ENCODE peak calls at places on chromosomes 6 and 20, in ten cellular contexts. One of them, this sample, is unnamed.

GRCh38 chr6:13407709-13408695 is 79.4 kb downstream of the GFOD1 start:
- DNase-seq in cardiac muscle cell: no peak
- DNase-seq in AG10803: peak
- DNase-seq in fibroblast of mammary gland: peak
- DNase-seq in psoas muscle: no peak
- DNase-seq in coronary artery: no peak
- DNase-seq in stomach: peak
- DNase-seq in cardiac fibroblast: peak
- DNase-seq in kidney: no peak
- DNase-seq in naive thymus-derived CD4-positive, alpha-beta T cell: no peak
- DNase-seq in this sample: peak

GRCh38 chr6:162151050-162151658 is 576.4 kb downstream of the PRKN start:
- DNase-seq in cardiac muscle cell: no peak
- DNase-seq in AG10803: peak
- DNase-seq in fibroblast of mammary gland: peak
- DNase-seq in psoas muscle: peak
- DNase-seq in coronary artery: no peak
- DNase-seq in stomach: no peak
- DNase-seq in cardiac fibroblast: peak
- DNase-seq in kidney: no peak
- DNase-seq in naive thymus-derived CD4-positive, alpha-beta T cell: no peak
- DNase-seq in this sample: peak

GRCh38 chr6:64252256-64252655 is 616.7 kb downstream of the PHF3 start:
- DNase-seq in cardiac muscle cell: no peak
- DNase-seq in AG10803: no peak
- DNase-seq in fibroblast of mammary gland: no peak
- DNase-seq in psoas muscle: no peak
- DNase-seq in coronary artery: no peak
- DNase-seq in stomach: no peak
- DNase-seq in cardiac fibroblast: no peak
- DNase-seq in kidney: no peak
- DNase-seq in naive thymus-derived CD4-positive, alpha-beta T cell: no peak
- DNase-seq in this sample: no peak

GRCh38 chr6:128327890-128328289 is 192.5 kb downstream of the PTPRK start:
- DNase-seq in cardiac muscle cell: peak
- DNase-seq in AG10803: peak
- DNase-seq in fibroblast of mammary gland: peak
- DNase-seq in psoas muscle: no peak
- DNase-seq in coronary artery: no peak
- DNase-seq in stomach: no peak
- DNase-seq in cardiac fibroblast: peak
- DNase-seq in kidney: no peak
- DNase-seq in naive thymus-derived CD4-positive, alpha-beta T cell: peak
- DNase-seq in this sample: no peak

GRCh38 chr6:36029464-36029863 is 1.9 kb downstream of the MAPK14 start:
- DNase-seq in cardiac muscle cell: no peak
- DNase-seq in AG10803: peak
- DNase-seq in fibroblast of mammary gland: peak
- DNase-seq in psoas muscle: no peak
- DNase-seq in coronary artery: no peak
- DNase-seq in stomach: no peak
- DNase-seq in cardiac fibroblast: peak
- DNase-seq in kidney: no peak
- DNase-seq in naive thymus-derived CD4-positive, alpha-beta T cell: no peak
- DNase-seq in this sample: peak

GRCh38 chr20:22904905-22905304 is 130.2 kb upstream of the SSTR4 start:
- DNase-seq in cardiac muscle cell: no peak
- DNase-seq in AG10803: no peak
- DNase-seq in fibroblast of mammary gland: peak
- DNase-seq in psoas muscle: no peak
- DNase-seq in coronary artery: no peak
- DNase-seq in stomach: no peak
- DNase-seq in cardiac fibroblast: no peak
- DNase-seq in kidney: no peak
- DNase-seq in naive thymus-derived CD4-positive, alpha-beta T cell: no peak
- DNase-seq in this sample: no peak

GRCh38 chr6:161374971-161375873 is 101.4 kb upstream of the AGPAT4 start:
- DNase-seq in cardiac muscle cell: peak
- DNase-seq in AG10803: peak
- DNase-seq in fibroblast of mammary gland: peak
- DNase-seq in psoas muscle: peak
- DNase-seq in coronary artery: no peak
- DNase-seq in stomach: peak
- DNase-seq in cardiac fibroblast: peak
- DNase-seq in kidney: peak
- DNase-seq in naive thymus-derived CD4-positive, alpha-beta T cell: no peak
- DNase-seq in this sample: peak

GRCh38 chr6:126811307-126811706 is 307.2 kb upstream of the RSPO3 start:
- DNase-seq in cardiac muscle cell: no peak
- DNase-seq in AG10803: peak
- DNase-seq in fibroblast of mammary gland: peak
- DNase-seq in psoas muscle: no peak
- DNase-seq in coronary artery: no peak
- DNase-seq in stomach: no peak
- DNase-seq in cardiac fibroblast: peak
- DNase-seq in kidney: no peak
- DNase-seq in naive thymus-derived CD4-positive, alpha-beta T cell: no peak
- DNase-seq in this sample: peak

GRCh38 chr6:3822747-3823445 is 26.3 kb upstream of the FAM50B start:
- DNase-seq in cardiac muscle cell: no peak
- DNase-seq in AG10803: peak
- DNase-seq in fibroblast of mammary gland: peak
- DNase-seq in psoas muscle: no peak
- DNase-seq in coronary artery: no peak
- DNase-seq in stomach: peak
- DNase-seq in cardiac fibroblast: peak
- DNase-seq in kidney: no peak
- DNase-seq in naive thymus-derived CD4-positive, alpha-beta T cell: no peak
- DNase-seq in this sample: no peak

DNA sequence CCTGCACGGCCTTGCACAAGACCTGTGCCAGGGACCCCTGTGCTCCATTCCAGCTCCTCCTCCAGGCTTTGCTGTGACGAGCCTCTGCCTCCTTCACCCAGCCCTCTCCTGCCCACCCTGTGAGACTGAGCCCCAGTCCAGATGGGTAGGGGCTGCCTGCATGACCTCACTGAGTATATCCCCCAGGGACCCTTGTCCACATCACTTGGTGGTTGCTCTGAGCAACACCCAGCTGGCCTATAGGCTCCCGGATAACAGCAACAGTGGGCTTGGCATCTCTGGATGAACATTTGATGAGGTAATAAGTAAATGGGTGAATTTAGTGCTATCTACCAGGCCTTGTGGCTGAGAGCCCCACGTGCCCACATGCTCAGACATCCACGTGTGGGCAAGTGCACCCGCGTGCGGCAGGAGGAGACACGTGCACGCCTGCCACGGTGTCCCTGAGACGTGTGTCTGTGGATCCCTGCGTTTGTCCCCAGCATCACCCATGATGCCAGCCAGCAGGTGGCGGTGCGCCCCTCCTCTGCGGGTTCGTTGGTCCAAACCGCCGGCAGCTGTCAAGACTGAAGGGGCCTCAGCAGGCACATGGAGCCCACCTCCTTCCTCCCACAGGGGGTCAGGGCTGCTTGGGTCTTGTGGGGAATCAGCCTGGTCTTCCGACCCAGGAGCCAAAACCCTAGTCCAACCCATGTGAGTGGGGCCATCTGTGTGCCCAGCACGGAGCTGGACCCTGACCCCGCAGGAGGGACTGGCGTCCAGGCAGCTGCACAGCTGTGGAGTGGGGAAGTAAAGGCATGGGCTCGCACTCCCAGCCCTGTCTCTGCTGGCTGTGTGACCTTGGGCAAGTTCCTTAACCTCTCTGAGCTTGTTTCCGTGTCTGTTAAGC is 45.9 kb downstream of the FGD2 start:
- DNase-seq in cardiac muscle cell: peak
- DNase-seq in AG10803: peak
- DNase-seq in fibroblast of mammary gland: peak
- DNase-seq in psoas muscle: peak
- DNase-seq in coronary artery: peak
- DNase-seq in stomach: peak
- DNase-seq in cardiac fibroblast: peak
- DNase-seq in kidney: peak
- DNase-seq in naive thymus-derived CD4-positive, alpha-beta T cell: peak
- DNase-seq in this sample: peak
- H3K4me3 ChIP-seq in cardiac muscle cell: no peak
- H3K4me3 ChIP-seq in AG10803: no peak
- H3K4me3 ChIP-seq in fibroblast of mammary gland: no peak
- H3K4me3 ChIP-seq in psoas muscle: no peak
- H3K4me3 ChIP-seq in coronary artery: peak
- H3K4me3 ChIP-seq in stomach: no peak
- H3K4me3 ChIP-seq in cardiac fibroblast: no peak
- H3K4me3 ChIP-seq in kidney: no peak
- H3K4me3 ChIP-seq in naive thymus-derived CD4-positive, alpha-beta T cell: peak
- H3K4me3 ChIP-seq in this sample: no peak

GRCh38 chr6:26415791-26416190 is 13.7 kb downstream of the BTN3A1 start:
- DNase-seq in cardiac muscle cell: no peak
- DNase-seq in AG10803: no peak
- DNase-seq in fibroblast of mammary gland: peak
- DNase-seq in psoas muscle: no peak
- DNase-seq in coronary artery: no peak
- DNase-seq in stomach: no peak
- DNase-seq in cardiac fibroblast: no peak
- DNase-seq in kidney: no peak
- DNase-seq in naive thymus-derived CD4-positive, alpha-beta T cell: no peak
- DNase-seq in this sample: no peak

GRCh38 chr6:26421259-26422144 is 18.8 kb upstream of the BTN3A3 start:
- DNase-seq in cardiac muscle cell: peak
- DNase-seq in AG10803: peak
- DNase-seq in fibroblast of mammary gland: peak
- DNase-seq in psoas muscle: peak
- DNase-seq in coronary artery: peak
- DNase-seq in stomach: peak
- DNase-seq in cardiac fibroblast: peak
- DNase-seq in kidney: peak
- DNase-seq in naive thymus-derived CD4-positive, alpha-beta T cell: peak
- DNase-seq in this sample: peak

GRCh38 chr6:26422329-26422728 is 18.0 kb upstream of the BTN3A3 start:
- DNase-seq in cardiac muscle cell: no peak
- DNase-seq in AG10803: no peak
- DNase-seq in fibroblast of mammary gland: no peak
- DNase-seq in psoas muscle: no peak
- DNase-seq in coronary artery: no peak
- DNase-seq in stomach: no peak
- DNase-seq in cardiac fibroblast: no peak
- DNase-seq in kidney: no peak
- DNase-seq in naive thymus-derived CD4-positive, alpha-beta T cell: no peak
- DNase-seq in this sample: no peak

GRCh38 chr6:26416288-26416687 is 14.2 kb downstream of the BTN3A1 start:
- DNase-seq in cardiac muscle cell: no peak
- DNase-seq in AG10803: no peak
- DNase-seq in fibroblast of mammary gland: no peak
- DNase-seq in psoas muscle: no peak
- DNase-seq in coronary artery: no peak
- DNase-seq in stomach: no peak
- DNase-seq in cardiac fibroblast: no peak
- DNase-seq in kidney: no peak
- DNase-seq in naive thymus-derived CD4-positive, alpha-beta T cell: no peak
- DNase-seq in this sample: no peak

GRCh38 chr6:26420607-26421235 is 18.6 kb downstream of the BTN3A1 start:
- DNase-seq in cardiac muscle cell: peak
- DNase-seq in AG10803: peak
- DNase-seq in fibroblast of mammary gland: peak
- DNase-seq in psoas muscle: no peak
- DNase-seq in coronary artery: no peak
- DNase-seq in stomach: no peak
- DNase-seq in cardiac fibroblast: peak
- DNase-seq in kidney: no peak
- DNase-seq in naive thymus-derived CD4-positive, alpha-beta T cell: peak
- DNase-seq in this sample: peak
- H3K4me3 ChIP-seq in cardiac muscle cell: peak
- H3K4me3 ChIP-seq in AG10803: peak
- H3K4me3 ChIP-seq in fibroblast of mammary gland: peak
- H3K4me3 ChIP-seq in psoas muscle: peak
- H3K4me3 ChIP-seq in coronary artery: peak
- H3K4me3 ChIP-seq in stomach: peak
- H3K4me3 ChIP-seq in cardiac fibroblast: no peak
- H3K4me3 ChIP-seq in kidney: peak
- H3K4me3 ChIP-seq in naive thymus-derived CD4-positive, alpha-beta T cell: peak
- H3K4me3 ChIP-seq in this sample: peak

GRCh38 chr6:149751239-149751638 is 1.7 kb downstream of the PCMT1 start:
- DNase-seq in cardiac muscle cell: no peak
- DNase-seq in AG10803: no peak
- DNase-seq in fibroblast of mammary gland: no peak
- DNase-seq in psoas muscle: no peak
- DNase-seq in coronary artery: no peak
- DNase-seq in stomach: no peak
- DNase-seq in cardiac fibroblast: no peak
- DNase-seq in kidney: no peak
- DNase-seq in naive thymus-derived CD4-positive, alpha-beta T cell: no peak
- DNase-seq in this sample: no peak
- H3K4me3 ChIP-seq in cardiac muscle cell: no peak
- H3K4me3 ChIP-seq in AG10803: peak
- H3K4me3 ChIP-seq in fibroblast of mammary gland: peak
- H3K4me3 ChIP-seq in psoas muscle: peak
- H3K4me3 ChIP-seq in coronary artery: no peak
- H3K4me3 ChIP-seq in stomach: no peak
- H3K4me3 ChIP-seq in cardiac fibroblast: no peak
- H3K4me3 ChIP-seq in kidney: no peak
- H3K4me3 ChIP-seq in naive thymus-derived CD4-positive, alpha-beta T cell: no peak
- H3K4me3 ChIP-seq in this sample: no peak

GRCh38 chr20:50115591-50116367 is 2.8 kb upstream of the UBE2V1 start:
- DNase-seq in cardiac muscle cell: peak
- DNase-seq in AG10803: peak
- DNase-seq in fibroblast of mammary gland: peak
- DNase-seq in psoas muscle: peak
- DNase-seq in coronary artery: peak
- DNase-seq in stomach: peak
- DNase-seq in cardiac fibroblast: peak
- DNase-seq in kidney: peak
- DNase-seq in naive thymus-derived CD4-positive, alpha-beta T cell: peak
- DNase-seq in this sample: peak

GRCh38 chr20:50111829-50112495 is 988 bp downstream of the UBE2V1 start:
- DNase-seq in cardiac muscle cell: no peak
- DNase-seq in AG10803: no peak
- DNase-seq in fibroblast of mammary gland: no peak
- DNase-seq in psoas muscle: no peak
- DNase-seq in coronary artery: no peak
- DNase-seq in stomach: no peak
- DNase-seq in cardiac fibroblast: no peak
- DNase-seq in kidney: no peak
- DNase-seq in naive thymus-derived CD4-positive, alpha-beta T cell: no peak
- DNase-seq in this sample: no peak

GRCh38 chr20:50115041-50115512 is 2.1 kb upstream of the UBE2V1 start:
- DNase-seq in cardiac muscle cell: no peak
- DNase-seq in AG10803: no peak
- DNase-seq in fibroblast of mammary gland: no peak
- DNase-seq in psoas muscle: no peak
- DNase-seq in coronary artery: no peak
- DNase-seq in stomach: no peak
- DNase-seq in cardiac fibroblast: no peak
- DNase-seq in kidney: no peak
- DNase-seq in naive thymus-derived CD4-positive, alpha-beta T cell: no peak
- DNase-seq in this sample: no peak

GRCh38 chr20:50112512-50113419 is at the start of gene UBE2V1:
- DNase-seq in cardiac muscle cell: peak
- DNase-seq in AG10803: peak
- DNase-seq in fibroblast of mammary gland: peak
- DNase-seq in psoas muscle: peak
- DNase-seq in coronary artery: peak
- DNase-seq in stomach: peak
- DNase-seq in cardiac fibroblast: peak
- DNase-seq in kidney: peak
- DNase-seq in naive thymus-derived CD4-positive, alpha-beta T cell: peak
- DNase-seq in this sample: peak

GRCh38 chr20:50113420-50114224 is 672 bp upstream of the UBE2V1 start:
- DNase-seq in cardiac muscle cell: no peak
- DNase-seq in AG10803: no peak
- DNase-seq in fibroblast of mammary gland: peak
- DNase-seq in psoas muscle: no peak
- DNase-seq in coronary artery: no peak
- DNase-seq in stomach: no peak
- DNase-seq in cardiac fibroblast: no peak
- DNase-seq in kidney: no peak
- DNase-seq in naive thymus-derived CD4-positive, alpha-beta T cell: no peak
- DNase-seq in this sample: no peak
- H3K4me3 ChIP-seq in cardiac muscle cell: peak
- H3K4me3 ChIP-seq in AG10803: peak
- H3K4me3 ChIP-seq in fibroblast of mammary gland: peak
- H3K4me3 ChIP-seq in psoas muscle: peak
- H3K4me3 ChIP-seq in coronary artery: peak
- H3K4me3 ChIP-seq in stomach: peak
- H3K4me3 ChIP-seq in cardiac fibroblast: peak
- H3K4me3 ChIP-seq in kidney: peak
- H3K4me3 ChIP-seq in naive thymus-derived CD4-positive, alpha-beta T cell: peak
- H3K4me3 ChIP-seq in this sample: peak

This sample was measured in astrocyte of the spinal cord.